ENCODE peak calls at places on chromosomes 4 and X, in eight cellular contexts. K is GM06990; P is stimulated activated CD4-positive, alpha-beta T cell treated with anti-CD3 and anti-CD28 coated beads, Interleukin-4, amount 100 ng/mL, for 4 hours; Y is fibroblast of the conjunctiva; O is activated naive CD4-positive, alpha-beta T cell treated with Interleukin-2 at 50 U/mL for 16 hours; G is neural progenitor cell; J is stimulated activated CD8-positive, alpha-beta memory T cell treated with anti-CD3 and anti-CD28 coated beads, Interleukin-7, amount 100 ng/mL, for 4 hours; U is posterior cingulate gyrus. N is an unnamed sample.

GRCh38 chr4:3729188-3729884 is 36.8 kb upstream of the ADRA2C start:
- DNase-seq in U (no peak), K (no peak), P (no peak), Y (no peak), O (no peak), J (no peak), G (no peak), N (no peak)

GRCh38 chr4:924107-925096 is 7.7 kb downstream of the GAK start:
- DNase-seq in J (peak), O (peak), Y (no peak), U (no peak), G (no peak), P (no peak), K (peak), N (peak)

GRCh38 chr4:8330821-8331566 is 61.4 kb downstream of the HTRA3 start:
- DNase-seq in P (no peak), U (no peak), J (no peak), G (no peak), O (no peak), K (no peak), Y (no peak), N (no peak)

GRCh38 chr4:84531689-84532088 is 32.6 kb upstream of the NKX6-1 start:
- DNase-seq in K (no peak), P (no peak), Y (no peak), U (no peak), O (no peak), G (peak), J (no peak), N (no peak)

GRCh38 chr4:21726255-21726815 is 222.2 kb downstream of the KCNIP4 start:
- DNase-seq in P (no peak), J (no peak), U (no peak), K (no peak), O (no peak), Y (no peak), G (no peak), N (no peak)

GRCh38 chr4:1299301-1299860 is 9.7 kb downstream of the MAEA start:
- DNase-seq in G (no peak), O (no peak), U (no peak), K (no peak), Y (no peak), J (no peak), P (no peak), N (no peak)

GRCh38 chr4:2046031-2046961 is 12.8 kb upstream of the NAT8L start:
- DNase-seq in K (no peak), O (no peak), G (no peak), J (no peak), U (no peak), P (no peak), Y (no peak), N (no peak)

GRCh38 chr4:156710571-156711195 is 260.9 kb downstream of the PDGFC start:
- DNase-seq in Y (peak), P (no peak), G (no peak), K (no peak), U (no peak), J (no peak), O (no peak), N (no peak)

GRCh38 chr4:186161138-186161537 is 30.2 kb upstream of the CYP4V2 start:
- DNase-seq in K (no peak), J (no peak), Y (no peak), U (no peak), O (peak), P (peak), G (no peak), N (no peak)

GRCh38 chr4:139530833-139531427 is 25.1 kb downstream of the SETD7 start:
- DNase-seq in P (peak), Y (no peak), J (peak), O (peak), K (no peak), U (no peak), G (peak), N (peak)

GRCh38 chr4:23455482-23455881 is 434.4 kb downstream of the PPARGC1A start:
- DNase-seq in G (peak), P (no peak), U (no peak), K (no peak), Y (no peak), O (no peak), J (no peak), N (peak)

GRCh38 chrX:129520151-129520550 is 3.1 kb downstream of the SMARCA1 start:
- DNase-seq in K (no peak), J (no peak), U (no peak), P (no peak), O (no peak), G (no peak), Y (no peak), N (no peak)

GRCh38 chrX:25015486-25016360 is at the start of gene ARX:
- DNase-seq in Y (peak), K (peak), O (no peak), G (peak), U (peak), P (no peak), J (no peak), N (peak)

GRCh38 chr4:180665481-180665880 is 1577.7 kb upstream of the TENM3 start:
- DNase-seq in U (no peak), Y (no peak), P (no peak), O (no peak), J (no peak), G (no peak), K (no peak), N (no peak)

GRCh38 chr4:181189751-181190150 is 1053.5 kb upstream of the TENM3 start:
- DNase-seq in Y (no peak), G (peak), O (no peak), J (no peak), U (no peak), K (no peak), P (no peak), N (no peak)

GRCh38 chr4:48667148-48667547 is 112.9 kb downstream of the FRYL start:
- DNase-seq in O (no peak), G (no peak), Y (no peak), J (no peak), P (no peak), U (no peak), K (no peak), N (no peak)

GRCh38 chr4:184064877-184065276 is 152.8 kb downstream of the ENPP6 start:
- DNase-seq in U (no peak), J (no peak), O (no peak), Y (no peak), G (no peak), P (no peak), K (no peak), N (no peak)

GRCh38 chr4:52911684-52912294 is 49.7 kb downstream of the RASL11B start:
- DNase-seq in Y (peak), U (no peak), P (peak), J (peak), G (peak), O (peak), K (peak), N (peak)

GRCh38 chrX:16075087-16075486 is 48.3 kb upstream of the GRPR start:
- DNase-seq in Y (no peak), K (no peak), O (no peak), J (no peak), P (no peak), U (no peak), G (no peak), N (no peak)

GRCh38 chrX:72216973-72217372 is 21.9 kb downstream of the ERCC6L start:
- DNase-seq in Y (no peak), U (no peak), K (no peak), J (no peak), P (no peak), O (no peak), G (no peak), N (no peak)